ENCODE peak calls at places on chromosomes 13 and 19, in five cellular contexts. One of them, this sample, is unnamed.

GRCh38 chr13:30659980-30660379 is 42.3 kb downstream of the USPL1 start:
- DNase-seq in lung: no peak
- DNase-seq in prostate gland: no peak
- DNase-seq in heart right ventricle: no peak
- DNase-seq in adrenal gland: no peak
- DNase-seq in this sample: no peak

GRCh38 chr13:21232196-21232595 is 55.7 kb downstream of the MRPL57 start:
- DNase-seq in adrenal gland: no peak
- DNase-seq in prostate gland: no peak
- DNase-seq in heart right ventricle: no peak
- DNase-seq in lung: peak; percentile 24
- DNase-seq in this sample: no peak

GRCh38 chr13:33512880-33513554 is 227.5 kb upstream of the STARD13 start:
- DNase-seq in adrenal gland: no peak
- DNase-seq in lung: no peak
- DNase-seq in prostate gland: no peak
- DNase-seq in heart right ventricle: no peak
- DNase-seq in this sample: no peak

GRCh38 chr19:38265213-38265861 is 964 bp downstream of the SPINT2 start:
- DNase-seq in prostate gland: no peak
- DNase-seq in lung: peak; percentile 41
- DNase-seq in heart right ventricle: no peak
- DNase-seq in adrenal gland: no peak
- DNase-seq in this sample: no peak

GRCh38 chr13:51551446-51551845 is 32.8 kb upstream of the WDFY2 start:
- DNase-seq in lung: no peak
- DNase-seq in adrenal gland: no peak
- DNase-seq in heart right ventricle: no peak
- DNase-seq in prostate gland: no peak
- DNase-seq in this sample: no peak

GRCh38 chr13:85266331-85266730 is 532.9 kb downstream of the SLITRK6 start:
- DNase-seq in lung: no peak
- DNase-seq in heart right ventricle: no peak
- DNase-seq in adrenal gland: no peak
- DNase-seq in prostate gland: no peak
- DNase-seq in this sample: no peak

GRCh38 chr19:11659612-11660011 is 62.3 kb downstream of the ZNF627 start:
- DNase-seq in adrenal gland: no peak
- DNase-seq in lung: no peak
- DNase-seq in heart right ventricle: no peak
- DNase-seq in prostate gland: no peak
- DNase-seq in this sample: no peak

GRCh38 chr19:10227215-10227971 is 3.7 kb downstream of the S1PR2 start:
- DNase-seq in lung: peak; percentile 40
- DNase-seq in heart right ventricle: no peak
- DNase-seq in adrenal gland: no peak
- DNase-seq in prostate gland: peak; percentile 16
- DNase-seq in this sample: peak; percentile 56

GRCh38 chr13:50365300-50365682 is 350.0 kb downstream of the KCNRG start:
- DNase-seq in adrenal gland: no peak
- DNase-seq in heart right ventricle: no peak
- DNase-seq in prostate gland: no peak
- DNase-seq in lung: no peak
- DNase-seq in this sample: no peak

GRCh38 chr19:3112375-3113099 is 18.4 kb downstream of the GNA11 start:
- DNase-seq in lung: no peak
- DNase-seq in adrenal gland: no peak
- DNase-seq in prostate gland: no peak
- DNase-seq in heart right ventricle: no peak
- DNase-seq in this sample: no peak

GRCh38 chr19:1452802-1453524 is 3.0 kb downstream of the APC2 start:
- DNase-seq in prostate gland: no peak
- DNase-seq in heart right ventricle: no peak
- DNase-seq in adrenal gland: no peak
- DNase-seq in lung: no peak
- DNase-seq in this sample: no peak

GRCh38 chr13:42814868-42815267 is 33.5 kb downstream of the FAM216B start:
- DNase-seq in adrenal gland: no peak
- DNase-seq in heart right ventricle: no peak
- DNase-seq in lung: no peak
- DNase-seq in prostate gland: no peak
- DNase-seq in this sample: no peak

GRCh38 chr13:36108342-36108741 is 22.8 kb downstream of the DCLK1 start:
- DNase-seq in lung: no peak
- DNase-seq in adrenal gland: no peak
- DNase-seq in heart right ventricle: no peak
- DNase-seq in prostate gland: no peak
- DNase-seq in this sample: no peak

GRCh38 chr19:4971424-4971793 is 2.5 kb downstream of the KDM4B start:
- DNase-seq in adrenal gland: peak; percentile 60
- DNase-seq in lung: no peak
- DNase-seq in heart right ventricle: no peak
- DNase-seq in prostate gland: no peak
- DNase-seq in this sample: no peak

GRCh38 chr13:36356058-36356457 is 9.9 kb upstream of the SPART start:
- DNase-seq in adrenal gland: no peak
- DNase-seq in lung: no peak
- DNase-seq in heart right ventricle: no peak
- DNase-seq in prostate gland: no peak
- DNase-seq in this sample: no peak

GRCh38 chr19:50392759-50393158 is 8.6 kb downstream of the POLD1 start:
- DNase-seq in heart right ventricle: no peak
- DNase-seq in prostate gland: no peak
- DNase-seq in adrenal gland: no peak
- DNase-seq in lung: no peak
- DNase-seq in this sample: no peak

GRCh38 chr13:42271337-42272114 is 426 bp upstream of the AKAP11 start:
- DNase-seq in lung: peak; percentile 96
- DNase-seq in prostate gland: peak; percentile 85
- DNase-seq in adrenal gland: peak; percentile 94
- DNase-seq in heart right ventricle: peak; percentile 94
- DNase-seq in this sample: peak; percentile 91

GRCh38 chr19:56099638-56100539 is 21.2 kb downstream of the ZNF787 start:
- DNase-seq in heart right ventricle: no peak
- DNase-seq in adrenal gland: no peak
- DNase-seq in lung: no peak
- DNase-seq in prostate gland: no peak
- DNase-seq in this sample: no peak

GRCh38 chr19:1576242-1577089 is 8.3 kb upstream of the MEX3D start:
- DNase-seq in heart right ventricle: no peak
- DNase-seq in lung: no peak
- DNase-seq in adrenal gland: no peak
- DNase-seq in prostate gland: no peak
- DNase-seq in this sample: no peak

GRCh38 chr13:41401371-41401770 is 56.0 kb upstream of the RGCC start:
- DNase-seq in adrenal gland: no peak
- DNase-seq in heart right ventricle: no peak
- DNase-seq in prostate gland: no peak
- DNase-seq in lung: no peak
- DNase-seq in this sample: no peak

GRCh38 chr13:105972306-105972721 is 563.1 kb downstream of the EFNB2 start:
- DNase-seq in heart right ventricle: no peak
- DNase-seq in lung: no peak
- DNase-seq in prostate gland: peak; percentile 62
- DNase-seq in adrenal gland: no peak
- DNase-seq in this sample: no peak

GRCh38 chr19:5436101-5436947 is 18.9 kb upstream of the ZNRF4 start:
- DNase-seq in lung: no peak
- DNase-seq in adrenal gland: peak; percentile 19
- DNase-seq in heart right ventricle: no peak
- DNase-seq in prostate gland: no peak
- DNase-seq in this sample: no peak

DNA sequence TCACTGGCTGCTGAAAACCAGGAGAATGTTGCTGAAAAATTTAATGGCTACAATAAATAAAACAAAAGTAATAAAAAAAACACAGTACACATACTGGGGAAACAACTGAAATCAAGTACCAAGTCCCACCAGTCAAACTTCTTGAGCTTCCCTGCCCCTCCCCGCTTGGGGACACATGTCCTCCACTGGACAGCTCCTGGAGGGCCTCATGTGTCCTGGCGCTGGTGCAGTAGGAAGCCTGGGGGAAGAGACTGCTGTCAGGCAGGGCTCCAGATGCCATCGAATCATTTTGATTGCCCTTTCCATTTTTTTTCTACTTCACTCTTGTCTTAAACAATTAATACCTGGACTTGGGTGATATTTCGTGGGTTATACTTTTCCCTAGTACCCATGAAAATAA is 26.6 kb upstream of the SLC35E1 start:
- DNase-seq in prostate gland: no peak
- DNase-seq in heart right ventricle: no peak
- DNase-seq in adrenal gland: no peak
- DNase-seq in lung: no peak
- DNase-seq in this sample: no peak
- H3K4me1 ChIP-seq in prostate gland: no peaks in the 10 kb centered on the region
- H3K4me1 ChIP-seq in heart right ventricle: peaks cover 94% of the 10 kb centered on the region
- H3K4me1 ChIP-seq in adrenal gland: peaks cover 15% of the 10 kb centered on the region
- H3K4me1 ChIP-seq in lung: no peaks in the 10 kb centered on the region
- H3K4me1 ChIP-seq in this sample: peaks cover 96% of the 10 kb centered on the region

DNA sequence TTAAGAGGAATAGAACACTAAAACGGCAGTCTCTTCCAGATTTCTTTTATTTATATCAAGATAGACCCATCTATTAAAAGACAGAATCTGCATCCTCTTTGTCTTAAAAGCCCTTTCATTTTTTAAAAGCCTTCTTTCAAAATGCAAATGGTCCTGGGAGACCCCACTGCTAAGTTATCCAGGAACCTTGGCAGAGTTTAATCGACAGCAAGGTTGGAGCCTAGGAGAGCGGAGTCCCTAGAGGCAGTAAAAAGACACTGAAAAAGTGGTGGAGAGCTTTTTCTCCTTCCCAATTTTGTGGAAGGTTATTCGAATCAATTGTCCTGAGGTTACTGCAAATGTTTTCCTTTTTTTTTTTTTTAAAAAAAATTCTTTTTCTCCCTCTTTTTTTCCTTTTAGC is 294.7 kb downstream of the NALCN start:
- DNase-seq in adrenal gland: no peak
- DNase-seq in heart right ventricle: no peak
- DNase-seq in lung: no peak
- DNase-seq in prostate gland: no peak
- DNase-seq in this sample: no peak
- H3K4me1 ChIP-seq in adrenal gland: no peaks in the 10 kb centered on the region
- H3K4me1 ChIP-seq in heart right ventricle: no peaks in the 10 kb centered on the region
- H3K4me1 ChIP-seq in lung: no peaks in the 10 kb centered on the region
- H3K4me1 ChIP-seq in prostate gland: no peaks in the 10 kb centered on the region
- H3K4me1 ChIP-seq in this sample: no peaks in the 10 kb centered on the region

DNA sequence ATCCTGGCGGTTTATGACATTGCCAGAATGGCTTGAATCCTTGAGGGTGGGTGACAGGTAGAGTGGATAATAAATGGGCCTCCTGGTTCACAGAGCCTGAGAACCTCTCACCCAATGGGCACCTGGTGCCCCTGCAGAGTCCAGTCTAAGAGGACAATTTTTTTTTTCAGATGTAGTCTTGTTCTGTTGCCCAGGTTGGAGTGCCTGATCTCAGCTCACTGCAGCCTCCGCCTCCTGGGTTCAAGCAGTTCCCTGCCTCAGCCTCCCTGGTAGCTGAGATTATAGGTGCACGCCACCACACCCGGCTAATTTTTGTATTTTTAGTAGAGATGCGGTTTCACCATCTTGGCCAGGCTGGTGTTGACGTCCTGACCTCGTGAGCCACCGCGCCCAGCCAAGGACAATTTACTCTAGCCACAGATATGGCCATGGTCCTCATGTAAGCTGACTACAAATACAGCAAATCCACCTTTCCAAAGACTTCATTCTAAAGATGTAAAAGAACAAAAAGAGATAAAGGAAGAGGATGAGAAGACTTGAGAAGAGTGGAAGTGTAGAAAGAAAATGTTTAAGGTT is 33.0 kb downstream of the COL4A2 start:
- DNase-seq in adrenal gland: no peak
- DNase-seq in prostate gland: no peak
- DNase-seq in lung: no peak
- DNase-seq in heart right ventricle: no peak
- DNase-seq in this sample: no peak
- H3K4me1 ChIP-seq in adrenal gland: peaks cover 15% of the 10 kb centered on the region
- H3K4me1 ChIP-seq in prostate gland: peaks cover 5% of the 10 kb centered on the region
- H3K4me1 ChIP-seq in lung: peaks cover 32% of the 10 kb centered on the region
- H3K4me1 ChIP-seq in heart right ventricle: peaks cover 85% of the 10 kb centered on the region
- H3K4me1 ChIP-seq in this sample: peaks cover 84% of the 10 kb centered on the region

DNA sequence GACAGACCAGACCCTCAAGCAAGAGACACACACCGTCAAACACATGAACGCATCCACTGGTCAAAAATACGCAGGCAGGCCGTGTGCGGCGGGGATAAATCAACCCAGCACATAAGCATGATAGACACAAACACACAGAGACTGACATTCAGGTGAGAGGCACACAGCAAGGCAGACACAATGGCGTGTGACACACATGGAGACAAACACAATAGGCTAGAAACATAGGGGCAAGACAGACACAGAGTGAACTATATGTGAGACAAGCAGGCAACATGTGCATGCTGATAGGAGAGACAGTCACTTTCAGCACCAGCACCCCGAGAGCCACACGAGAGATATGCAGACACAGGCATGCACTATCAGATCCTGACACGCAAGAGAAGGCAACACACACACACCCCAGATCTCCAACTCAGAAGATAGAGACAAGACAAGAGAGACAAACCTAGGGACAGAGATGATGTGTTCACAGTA is 6.9 kb upstream of the JUNB start:
- DNase-seq in prostate gland: no peak
- DNase-seq in adrenal gland: no peak
- DNase-seq in lung: no peak
- DNase-seq in heart right ventricle: no peak
- DNase-seq in this sample: no peak
- H3K4me1 ChIP-seq in prostate gland: peaks cover 62% of the 10 kb centered on the region
- H3K4me1 ChIP-seq in adrenal gland: peaks cover 34% of the 10 kb centered on the region
- H3K4me1 ChIP-seq in lung: no peaks in the 10 kb centered on the region
- H3K4me1 ChIP-seq in heart right ventricle: peaks cover 82% of the 10 kb centered on the region
- H3K4me1 ChIP-seq in this sample: peaks cover 84% of the 10 kb centered on the region

GRCh38 chr13:48493851-48494250 is 39.0 kb downstream of the RCBTB2 start:
- DNase-seq in prostate gland: peak; percentile 69
- DNase-seq in lung: no peak
- DNase-seq in adrenal gland: no peak
- DNase-seq in heart right ventricle: no peak
- DNase-seq in this sample: no peak
- H3K4me1 ChIP-seq in prostate gland: no peaks in the 10 kb centered on the region
- H3K4me1 ChIP-seq in lung: peaks cover 2% of the 10 kb centered on the region
- H3K4me1 ChIP-seq in adrenal gland: no peaks in the 10 kb centered on the region
- H3K4me1 ChIP-seq in heart right ventricle: peaks cover 55% of the 10 kb centered on the region
- H3K4me1 ChIP-seq in this sample: peaks cover 39% of the 10 kb centered on the region

DNA sequence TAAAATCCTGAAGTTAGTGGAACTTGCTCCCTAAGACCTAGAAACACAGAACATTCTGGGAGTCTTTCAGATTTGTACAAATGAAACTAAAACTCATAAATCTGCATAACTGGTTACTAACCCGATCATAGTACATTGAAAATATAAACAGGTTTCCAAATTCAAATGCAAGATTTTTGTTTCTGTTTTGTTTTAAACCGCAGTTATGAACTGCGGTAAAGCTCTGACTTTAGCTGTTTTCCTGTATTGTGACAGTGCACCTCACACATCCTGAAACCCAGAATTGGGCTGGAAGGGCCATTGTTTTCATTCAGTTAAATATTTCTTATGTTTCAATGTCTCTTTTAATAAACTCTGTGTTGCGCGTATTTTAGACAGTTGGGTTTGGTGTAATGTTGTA is 204.7 kb downstream of the SHISA2 start:
- DNase-seq in prostate gland: no peak
- DNase-seq in heart right ventricle: no peak
- DNase-seq in lung: no peak
- DNase-seq in adrenal gland: no peak
- DNase-seq in this sample: no peak
- H3K4me1 ChIP-seq in prostate gland: no peaks in the 10 kb centered on the region
- H3K4me1 ChIP-seq in heart right ventricle: no peaks in the 10 kb centered on the region
- H3K4me1 ChIP-seq in lung: no peaks in the 10 kb centered on the region
- H3K4me1 ChIP-seq in adrenal gland: no peaks in the 10 kb centered on the region
- H3K4me1 ChIP-seq in this sample: no peaks in the 10 kb centered on the region

This sample was measured in left ventricle myocardium inferior.